ENCODE peak calls at places on chromosome 12, in nine cellular contexts. X, C, W, Y, P, E, I, K and T are unnamed samples.

GRCh38 chr12:969821-970220 is 20.3 kb upstream of the RAD52 start:
- DNase-seq in X (no peak), Y (no peak), W (no peak), K (no peak), E (no peak), P (no peak), I (no peak), C (no peak), T (no peak)

GRCh38 chr12:10358131-10358530 is 31.7 kb downstream of the KLRK1 start:
- DNase-seq in P (no peak), C (no peak), X (no peak), W (no peak), K (no peak), I (no peak), Y (no peak), E (no peak), T (no peak)

GRCh38 chr12:48156648-48157015 is 683 bp downstream of the ASB8 start:
- DNase-seq in Y (no peak), K (no peak), I (no peak), W (no peak), E (no peak), X (no peak), P (no peak), C (no peak), T (no peak)

GRCh38 chr12:130762319-130762675 is 46.2 kb upstream of the RIMBP2 start:
- DNase-seq in C (no peak), K (no peak), X (no peak), I (no peak), P (no peak), W (no peak), Y (no peak), E (no peak), T (no peak)

GRCh38 chr12:118055144-118055557 is 5.8 kb downstream of the WSB2 start:
- DNase-seq in C (no peak), W (no peak), Y (no peak), X (no peak), E (no peak), I (no peak), K (peak; percentile 43), P (peak; percentile 61), T (peak; percentile 42)

GRCh38 chr12:118073768-118074167 is 12.8 kb upstream of the WSB2 start:
- DNase-seq in Y (no peak), E (no peak), W (no peak), K (no peak), I (no peak), X (no peak), P (no peak), C (no peak), T (no peak)

GRCh38 chr12:81146228-81147225 is 68.6 kb downstream of the ACSS3 start:
- DNase-seq in Y (no peak), E (no peak), W (no peak), X (no peak), I (no peak), C (no peak), K (no peak), P (no peak), T (no peak)

GRCh38 chr12:118102070-118102469 is 1.7 kb downstream of the VSIG10 start:
- DNase-seq in Y (no peak), E (no peak), P (no peak), C (peak; percentile 52), I (peak; percentile 46), K (no peak), X (no peak), W (no peak), T (no peak)

GRCh38 chr12:27861428-27862167 is 81.6 kb upstream of the MANSC4 start:
- DNase-seq in X (no peak), K (peak; percentile 51), W (no peak), Y (no peak), C (no peak), E (no peak), P (no peak), I (no peak), T (peak; percentile 54)

GRCh38 chr12:119319638-119320037 is 14.9 kb upstream of the CCDC60 start:
- DNase-seq in Y (no peak), E (no peak), W (no peak), K (no peak), C (no peak), X (no peak), I (no peak), P (no peak), T (no peak)

GRCh38 chr12:120719496-120720233 is 6.0 kb upstream of the ACADS start:
- DNase-seq in K (peak; percentile 37), Y (no peak), P (no peak), I (no peak), W (no peak), X (no peak), E (no peak), C (no peak), T (no peak)
- H3K36me3 ChIP-seq in K (peaks cover 73% of the 10 kb centered on the region), Y (peaks cover 91% of the 10 kb centered on the region), P (peaks cover 51% of the 10 kb centered on the region), I (peaks cover 54% of the 10 kb centered on the region), W (peaks cover 62% of the 10 kb centered on the region), X (no peaks in the 10 kb centered on the region), E (peaks cover 78% of the 10 kb centered on the region), C (peaks cover 9% of the 10 kb centered on the region), T (peaks cover 56% of the 10 kb centered on the region)

DNA sequence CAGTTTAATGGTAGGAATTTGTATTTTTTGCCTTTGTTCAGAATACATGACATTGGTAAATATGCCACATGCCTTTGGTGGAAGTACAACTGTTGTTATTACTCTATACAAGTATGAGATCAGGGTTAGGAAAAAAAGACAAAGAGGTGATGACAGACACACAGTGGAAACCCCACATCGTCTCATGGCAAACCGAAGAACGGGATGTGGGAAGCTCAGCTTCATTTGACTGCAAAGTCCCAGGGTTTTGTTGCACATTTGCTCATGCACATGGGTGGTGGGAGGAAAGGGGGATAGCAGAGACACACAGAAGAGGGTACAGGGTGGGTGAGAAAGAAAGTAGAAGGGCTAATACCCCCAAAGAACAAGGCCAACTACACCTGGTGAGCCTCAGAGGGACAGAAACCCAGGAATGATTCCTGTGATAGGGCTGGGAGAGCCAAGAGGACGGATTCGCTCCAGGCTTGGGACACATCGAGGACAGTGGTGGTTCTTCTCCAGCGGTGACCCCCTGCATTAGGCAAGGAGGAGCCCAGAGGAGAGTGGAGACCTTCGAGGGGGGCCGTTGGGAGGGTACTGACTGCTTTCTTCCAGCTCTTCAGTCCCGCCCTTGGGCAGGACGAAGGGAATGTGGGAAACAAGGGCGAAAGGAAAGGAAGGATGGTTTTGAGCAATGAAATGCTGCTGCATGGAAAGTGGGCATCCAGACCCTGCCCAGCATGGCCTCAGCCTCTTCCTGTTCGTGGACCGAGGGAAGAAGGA is 8.1 kb downstream of the VAMP1 start:
- DNase-seq in C (no peak), Y (no peak), X (no peak), K (no peak), I (no peak), E (no peak), P (peak; percentile 18), W (no peak), T (no peak)
- H3K4me1 ChIP-seq in C (no peaks in the 10 kb centered on the region), Y (peaks cover 28% of the 10 kb centered on the region), X (no peaks in the 10 kb centered on the region), K (peaks cover 4% of the 10 kb centered on the region), I (no peaks in the 10 kb centered on the region), E (peaks cover 26% of the 10 kb centered on the region), P (peaks cover 13% of the 10 kb centered on the region), W (no peaks in the 10 kb centered on the region), T (no peaks in the 10 kb centered on the region)

GRCh38 chr12:52796429-52796794 is 495 bp upstream of the KRT3 start:
- DNase-seq in P (no peak), X (no peak), E (no peak), C (no peak), K (no peak), I (no peak), W (no peak), Y (peak; percentile 38), T (no peak)
- H3K4me3 ChIP-seq in P (no peak overlapping the region), X (no peak overlapping the region), E (no peak overlapping the region), C (no peak overlapping the region), K (no peak overlapping the region), I (no peak overlapping the region), W (no peak overlapping the region), Y (no peak overlapping the region), T (no peak overlapping the region)

DNA sequence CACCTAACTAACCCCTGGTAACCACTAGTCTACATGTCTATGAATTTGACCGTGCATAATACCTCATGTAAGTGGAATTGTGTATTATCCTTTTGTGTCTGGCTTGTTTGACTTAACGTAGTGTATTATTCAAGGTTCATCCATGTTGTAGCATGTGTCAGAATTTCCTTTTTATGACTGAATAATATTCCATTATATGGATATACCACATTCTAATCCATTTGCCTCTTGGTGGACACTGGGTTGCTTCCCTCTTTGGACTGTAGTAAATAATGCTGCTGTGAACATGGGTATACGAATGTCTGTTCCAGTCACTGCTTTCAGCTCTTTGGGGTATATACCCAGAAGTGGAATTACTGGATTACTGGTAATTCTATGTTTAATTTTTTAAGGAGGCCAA is 3.3 kb downstream of the SNRPF start:
- DNase-seq in P (no peak), W (no peak), I (no peak), C (no peak), Y (no peak), K (no peak), E (no peak), X (no peak), T (no peak)
- H3K36me3 ChIP-seq in P (no peaks in the 10 kb centered on the region), W (peaks cover 32% of the 10 kb centered on the region), I (peaks cover 50% of the 10 kb centered on the region), C (no peaks in the 10 kb centered on the region), Y (peaks cover 56% of the 10 kb centered on the region), K (peaks cover 14% of the 10 kb centered on the region), E (peaks cover 25% of the 10 kb centered on the region), X (no peaks in the 10 kb centered on the region), T (peaks cover 59% of the 10 kb centered on the region)

DNA sequence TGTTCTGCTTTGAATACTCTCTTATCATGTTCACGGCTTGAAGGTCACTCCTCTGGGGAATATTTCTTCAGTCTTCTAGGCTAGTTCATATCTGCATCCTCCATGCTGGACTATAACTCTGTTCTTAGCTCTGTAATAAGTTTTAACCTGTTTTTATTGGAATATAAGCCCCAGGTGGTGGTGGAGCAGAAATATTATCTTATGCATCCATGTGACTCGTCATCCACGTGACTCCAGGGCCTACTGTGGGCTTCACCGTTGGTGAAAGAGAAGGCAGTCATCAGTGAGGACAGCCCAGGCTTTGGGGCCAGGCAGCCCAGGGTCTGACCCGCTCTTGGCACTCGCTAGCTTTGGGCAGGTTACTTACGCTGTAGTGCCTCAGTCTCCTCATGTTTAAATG is 87.1 kb downstream of the ETNK1 start:
- DNase-seq in W (no peak), E (no peak), I (no peak), K (no peak), C (no peak), X (no peak), Y (no peak), P (no peak), T (no peak)
- H3K4me1 ChIP-seq in W (no peaks in the 10 kb centered on the region), E (no peaks in the 10 kb centered on the region), I (no peaks in the 10 kb centered on the region), K (no peaks in the 10 kb centered on the region), C (no peaks in the 10 kb centered on the region), X (no peaks in the 10 kb centered on the region), Y (no peaks in the 10 kb centered on the region), P (no peaks in the 10 kb centered on the region), T (peaks cover 6% of the 10 kb centered on the region)